ENCODE peak calls at places on chromosome 14, in four cellular contexts. C is K562, X is HepG2, N is A549. K is an unnamed sample.

GRCh38 chr14:76810953-76811400 is 1.7 kb downstream of the ANGEL1 start:
- DNase-seq in C (no peak), X (peak), N (peak), K (no peak)

GRCh38 chr14:32480337-32480736 is 151.2 kb downstream of the AKAP6 start:
- DNase-seq in C (no peak), X (no peak), N (no peak), K (no peak)

GRCh38 chr14:60249321-60250251 is 565 bp downstream of the PPM1A start:
- DNase-seq in C (peak), X (peak), N (peak), K (no peak)

GRCh38 chr14:105071326-105071725 is 6.1 kb upstream of the GPR132 start:
- DNase-seq in C (no peak), X (no peak), N (no peak), K (no peak)

GRCh38 chr14:64931123-64931522 is 11.4 kb downstream of the GPX2 start:
- DNase-seq in C (no peak), X (no peak), N (no peak), K (no peak)

GRCh38 chr14:106691601-106692291 is 1165.4 kb downstream of the TMEM121 start:
- DNase-seq in C (peak), X (peak), N (no peak), K (no peak)

GRCh38 chr14:36717363-36717762 is 55.7 kb downstream of the PAX9 start:
- DNase-seq in C (no peak), X (peak), N (no peak), K (peak)

GRCh38 chr14:81329640-81330385 is 70.3 kb downstream of the STON2 start:
- DNase-seq in C (no peak), X (no peak), N (no peak), K (no peak)

GRCh38 chr14:95323917-95324316 is 4.2 kb upstream of the CLMN start:
- DNase-seq in C (no peak), X (no peak), N (no peak), K (no peak)

GRCh38 chr14:24885410-24885913 is 164.5 kb downstream of the STXBP6 start:
- DNase-seq in C (no peak), X (peak), N (no peak), K (no peak)

GRCh38 chr14:65387628-65388027 is 24.9 kb upstream of the FUT8 start:
- DNase-seq in C (no peak), X (no peak), N (no peak), K (no peak)

GRCh38 chr14:87055007-87055406 is 938.0 kb downstream of the GALC start:
- DNase-seq in C (no peak), X (no peak), N (no peak), K (no peak)

GRCh38 chr14:68042591-68043210 is 223.1 kb downstream of the RAD51B start:
- DNase-seq in C (no peak), X (no peak), N (no peak), K (no peak)

GRCh38 chr14:104424406-104425072 is 155.0 kb upstream of the C14orf180 start:
- DNase-seq in C (no peak), X (no peak), N (no peak), K (no peak)

GRCh38 chr14:81018714-81019512 is 63.5 kb downstream of the TSHR start:
- DNase-seq in C (no peak), X (no peak), N (no peak), K (no peak)

GRCh38 chr14:53946404-53947400 is 9.9 kb downstream of the BMP4 start:
- DNase-seq in C (no peak), X (no peak), N (no peak), K (peak)

GRCh38 chr14:25231006-25231405 is 181.1 kb upstream of the STXBP6 start:
- DNase-seq in C (no peak), X (no peak), N (no peak), K (no peak)

GRCh38 chr14:73712540-73713141 is 1.5 kb downstream of the PNMA1 start:
- DNase-seq in C (peak), X (no peak), N (no peak), K (no peak)

GRCh38 chr14:74949859-74950572 is 5.4 kb downstream of the PGF start:
- DNase-seq in C (no peak), X (no peak), N (no peak), K (no peak)

GRCh38 chr14:95015046-95015445 is 142.3 kb downstream of the DICER1 start:
- DNase-seq in C (no peak), X (no peak), N (no peak), K (no peak)

GRCh38 chr14:20794644-20795369 is 7.8 kb downstream of the RNASE1 start:
- DNase-seq in C (no peak), X (no peak), N (no peak), K (no peak)

GRCh38 chr14:43200519-43200918 is 1306.6 kb downstream of the FSCB start:
- DNase-seq in C (no peak), X (no peak), N (no peak), K (no peak)
- TF ChIP-seq RNF2 in C (no peak), X (no peak), N (no peak), K (no peak)

GRCh38 chr14:91367173-91368171 is 50.1 kb downstream of the CCDC88C start:
- DNase-seq in C (no peak), X (no peak), N (no peak), K (no peak)

GRCh38 chr14:91368681-91369416 is 48.8 kb downstream of the CCDC88C start:
- DNase-seq in C (no peak), X (no peak), N (no peak), K (no peak)

GRCh38 chr14:91371990-91372375 is 45.6 kb downstream of the CCDC88C start:
- DNase-seq in C (no peak), X (no peak), N (no peak), K (no peak)

GRCh38 chr14:91371011-91371989 is 46.3 kb downstream of the CCDC88C start:
- DNase-seq in C (no peak), X (no peak), N (no peak), K (no peak)

DNA sequence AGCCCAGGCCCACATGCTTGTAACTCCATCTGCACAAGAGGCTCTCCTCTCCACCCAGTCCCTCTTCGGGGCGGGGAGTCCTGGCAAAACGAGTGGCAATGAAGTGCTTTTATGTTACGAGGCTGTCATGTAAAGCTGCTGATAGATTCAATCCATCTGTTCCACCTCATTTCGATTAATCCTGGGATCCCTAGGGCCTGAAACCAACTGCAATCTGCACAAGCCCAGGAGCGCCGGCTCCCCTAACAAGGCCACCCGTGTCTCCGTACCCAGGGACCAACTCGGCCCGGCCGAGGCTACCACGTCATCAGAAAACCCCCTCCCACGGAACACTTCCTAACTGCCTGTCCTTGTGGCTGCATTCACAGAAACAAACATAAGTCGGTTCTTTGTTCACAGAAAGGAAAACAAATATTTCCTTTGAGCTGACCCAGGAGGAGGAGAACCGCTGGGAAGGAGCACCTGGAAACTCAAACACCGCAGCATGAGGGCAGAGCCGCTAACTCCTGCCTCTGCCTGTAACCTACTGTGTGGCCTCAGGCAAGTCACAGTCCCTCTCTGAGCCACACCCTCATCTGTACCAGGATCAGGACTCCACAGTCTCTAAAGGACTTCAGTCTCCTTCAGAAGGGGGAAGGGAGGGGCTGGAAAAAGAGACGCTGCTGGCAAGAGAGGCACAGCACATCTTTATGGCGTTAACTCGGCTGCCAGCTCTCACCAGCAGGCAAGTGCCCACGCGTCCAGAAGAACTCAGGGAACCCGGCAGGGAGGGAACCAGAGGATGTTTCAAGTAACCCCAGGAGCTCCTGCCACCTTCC is 47.8 kb downstream of the CCDC88C start:
- DNase-seq in C (no peak), X (peak), N (no peak), K (no peak)
- TF ChIP-seq RNF2 in C (no peak), X (no peak), N (no peak), K (no peak)

GRCh38 chr14:102795060-102795925 is 18.0 kb downstream of the TRAF3 start:
- DNase-seq in C (no peak), X (peak), N (peak), K (no peak)
- TF ChIP-seq RNF2 in C (no peak), X (no peak), N (no peak), K (no peak)

DNA sequence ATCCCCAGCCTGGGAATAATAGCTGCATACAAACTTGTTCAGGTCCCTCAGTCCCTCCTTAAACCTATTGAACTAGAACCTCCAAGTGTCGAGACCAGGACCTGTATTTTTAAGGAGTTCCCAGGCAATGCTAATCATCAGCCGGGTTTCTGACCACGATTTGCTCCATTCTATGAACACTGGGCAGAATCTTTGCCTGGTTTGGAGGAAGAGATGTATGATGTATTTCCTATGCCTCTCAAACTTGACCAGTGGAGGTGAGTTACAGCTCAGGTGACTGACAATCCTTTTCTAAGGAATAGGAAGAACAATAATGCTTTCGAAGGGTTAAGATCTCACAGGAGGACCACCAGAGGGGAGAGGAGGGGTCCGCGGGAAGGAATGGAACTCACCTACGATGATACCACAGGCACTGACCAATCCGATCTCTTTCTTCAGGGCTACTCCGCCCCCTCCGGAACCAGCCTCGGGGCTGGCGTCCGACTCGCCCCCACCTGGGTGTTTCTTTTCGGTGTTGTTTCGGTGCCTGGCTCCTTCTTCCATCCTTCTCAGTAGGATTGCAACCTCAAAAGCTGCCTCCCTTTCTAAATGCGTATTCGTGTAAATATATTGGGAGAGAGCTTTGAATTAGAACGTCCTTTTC is 967 bp downstream of the SLC7A8 start:
- DNase-seq in C (no peak), X (no peak), N (no peak), K (peak)
- TF ChIP-seq RNF2 in C (no peak), X (no peak), N (no peak), K (no peak)

GRCh38 chr14:99971087-99971928 is 93.9 kb upstream of the EVL start:
- DNase-seq in C (peak), X (peak), N (peak), K (peak)
- TF ChIP-seq RNF2 in C (peak), X (no peak), N (no peak), K (peak)

GRCh38 chr14:79337761-79338160 is 873.5 kb downstream of the DIO2 start:
- DNase-seq in C (no peak), X (no peak), N (no peak), K (no peak)
- TF ChIP-seq RNF2 in C (no peak), X (no peak), N (no peak), K (no peak)

GRCh38 chr14:89276424-89276975 is 140.5 kb downstream of the FOXN3 start:
- DNase-seq in C (no peak), X (no peak), N (no peak), K (no peak)
- TF ChIP-seq RNF2 in C (no peak), X (no peak), N (no peak), K (no peak)

DNA sequence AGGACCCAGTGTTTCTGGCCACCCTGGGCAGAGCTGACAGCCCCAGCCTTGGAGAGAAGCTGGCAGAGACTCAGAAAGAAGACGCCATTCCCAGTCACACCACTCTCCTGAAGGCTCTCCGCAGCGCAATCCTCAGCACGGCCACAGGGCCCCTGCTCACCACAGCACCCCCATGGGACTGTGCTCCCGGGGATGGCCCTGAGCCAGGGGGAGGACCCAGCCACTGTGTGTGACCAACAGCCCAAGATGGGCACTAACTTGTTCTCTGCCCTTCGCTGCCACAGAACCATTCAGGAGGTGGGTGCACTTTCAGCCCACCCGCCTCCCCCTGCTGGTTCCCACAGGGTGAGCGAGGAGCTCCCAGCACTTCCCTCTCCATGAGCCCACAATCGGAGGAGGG is 57.1 kb downstream of the CCNK start:
- DNase-seq in C (no peak), X (no peak), N (peak), K (no peak)
- TF ChIP-seq RNF2 in C (no peak), X (no peak), N (no peak), K (no peak)

GRCh38 chr14:44461811-44462210 is 45.3 kb downstream of the FSCB start:
- DNase-seq in C (no peak), X (no peak), N (no peak), K (no peak)

GRCh38 chr14:44463386-44464004 is 43.6 kb downstream of the FSCB start:
- DNase-seq in C (no peak), X (no peak), N (no peak), K (no peak)

DNA sequence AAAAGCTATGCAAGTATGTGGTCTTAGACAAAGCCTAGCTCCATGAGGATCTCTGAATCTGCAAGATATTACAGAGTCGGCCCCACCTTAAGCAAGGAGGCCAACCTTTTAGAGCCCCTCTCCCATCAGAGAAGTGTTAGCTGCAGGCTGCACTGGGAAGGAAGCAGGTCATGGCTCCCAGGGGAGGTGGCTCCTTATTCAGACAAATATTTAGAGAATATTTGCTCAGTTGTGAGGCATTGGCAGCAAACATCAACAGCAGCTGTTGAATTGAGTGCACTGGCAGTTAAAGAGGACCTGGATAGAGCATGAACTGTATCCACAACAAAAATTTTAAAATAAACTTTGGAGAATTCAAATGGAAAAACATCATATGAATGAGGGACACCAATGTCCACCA is 44.7 kb downstream of the FSCB start:
- DNase-seq in C (no peak), X (no peak), N (no peak), K (no peak)
- TF ChIP-seq RNF2 in C (no peak), X (no peak), N (no peak), K (no peak)

DNA sequence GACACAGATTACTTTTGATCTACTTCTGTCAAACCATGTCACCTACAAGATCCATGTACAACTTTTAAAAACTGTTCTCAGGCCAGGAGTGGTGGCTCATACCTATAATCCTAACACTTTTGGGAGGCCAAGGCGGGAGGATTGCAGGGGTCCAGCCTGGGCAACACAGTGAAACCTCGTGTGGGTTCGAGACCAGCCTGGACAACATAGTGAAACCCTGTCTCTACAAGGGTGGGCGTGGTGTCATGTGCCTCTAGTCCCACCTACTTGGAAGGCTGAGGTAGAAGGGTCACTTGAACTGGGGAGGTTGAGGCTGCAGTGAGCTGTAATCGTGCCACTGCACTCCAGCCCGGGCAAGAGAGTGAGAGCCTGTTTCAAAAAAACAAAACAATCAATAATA is 5.7 kb downstream of the WDR20 start:
- DNase-seq in C (no peak), X (no peak), N (no peak), K (no peak)
- TF ChIP-seq RNF2 in C (no peak), X (no peak), N (no peak), K (no peak)